ENCODE peak calls at places on chromosome 19, in ten cellular contexts. I is cardiac fibroblast, Q is IMR-90, S is fibroblast of mammary gland, O is upper lobe of right lung, E is foreskin fibroblast, M is prostate gland, A is ascending aorta, N is cardiac muscle cell, V is kidney epithelial cell. G is an unnamed sample.

GRCh38 chr19:46480409-46480808 is 9.0 kb upstream of the PNMA8A start:
- DNase-seq in I (peak), Q (peak), S (peak), O (no peak), E (peak), M (no peak), A (no peak), N (peak), V (no peak), G (peak)

GRCh38 chr19:18731562-18732008 is 48.1 kb downstream of the CRTC1 start:
- DNase-seq in I (peak), Q (peak), S (no peak), O (no peak), E (no peak), M (no peak), A (no peak), N (peak), V (no peak), G (no peak)

GRCh38 chr19:2247433-2248101 is 1.6 kb upstream of the AMH start:
- DNase-seq in I (no peak), Q (no peak), S (no peak), O (no peak), E (no peak), M (no peak), A (no peak), N (no peak), V (no peak), G (no peak)

GRCh38 chr19:39532233-39533002 is at the start of gene EID2B:
- DNase-seq in I (peak), Q (peak), S (peak), O (peak), E (peak), M (peak), A (peak), N (peak), V (peak), G (peak)

GRCh38 chr19:12880551-12881171 is 588 bp downstream of the DNASE2 start:
- DNase-seq in I (peak), Q (peak), S (no peak), O (peak), E (no peak), M (no peak), A (no peak), N (peak), V (no peak), G (no peak)

GRCh38 chr19:31530781-31531180 is 181.5 kb upstream of the TSHZ3 start:
- DNase-seq in I (no peak), Q (no peak), S (no peak), O (no peak), E (no peak), M (no peak), A (no peak), N (no peak), V (no peak), G (no peak)

GRCh38 chr19:38452430-38453366 is 19.2 kb downstream of the RYR1 start:
- DNase-seq in I (no peak), Q (no peak), S (no peak), O (no peak), E (no peak), M (no peak), A (no peak), N (no peak), V (no peak), G (no peak)

GRCh38 chr19:47444388-47444821 is 25.1 kb upstream of the MEIS3 start:
- DNase-seq in I (no peak), Q (no peak), S (no peak), O (no peak), E (no peak), M (no peak), A (no peak), N (no peak), V (no peak), G (no peak)

GRCh38 chr19:6425732-6426686 is 1.4 kb upstream of the KHSRP start:
- DNase-seq in I (no peak), Q (no peak), S (no peak), O (no peak), E (no peak), M (no peak), A (no peak), N (no peak), V (no peak), G (no peak)

GRCh38 chr19:31109626-31110025 is 239.6 kb downstream of the TSHZ3 start:
- DNase-seq in I (no peak), Q (no peak), S (no peak), O (no peak), E (no peak), M (no peak), A (no peak), N (no peak), V (no peak), G (no peak)

GRCh38 chr19:2034729-2035589 is 16.1 kb downstream of the MKNK2 start:
- DNase-seq in I (peak), Q (peak), S (peak), O (peak), E (no peak), M (no peak), A (no peak), N (peak), V (no peak), G (no peak)

GRCh38 chr19:29596885-29597525 is 9.1 kb upstream of the POP4 start:
- DNase-seq in I (peak), Q (peak), S (peak), O (no peak), E (peak), M (no peak), A (peak), N (peak), V (no peak), G (peak)

GRCh38 chr19:44640518-44640917 is 3.2 kb upstream of the PVR start:
- DNase-seq in I (peak), Q (peak), S (peak), O (no peak), E (peak), M (no peak), A (no peak), N (peak), V (no peak), G (peak)

GRCh38 chr19:15631817-15632216 is 8.9 kb upstream of the CYP4F3 start:
- DNase-seq in I (peak), Q (no peak), S (peak), O (no peak), E (no peak), M (no peak), A (no peak), N (peak), V (no peak), G (no peak)

GRCh38 chr19:13669780-13670355 is 94.5 kb upstream of the MRI1 start:
- DNase-seq in I (no peak), Q (no peak), S (no peak), O (no peak), E (no peak), M (no peak), A (no peak), N (no peak), V (no peak), G (no peak)

GRCh38 chr19:48152552-48152951 is 17.6 kb downstream of the LIG1 start:
- DNase-seq in I (peak), Q (peak), S (peak), O (no peak), E (peak), M (peak), A (peak), N (peak), V (no peak), G (peak)

GRCh38 chr19:41123716-41124244 is 9.5 kb downstream of the CYP2F1 start:
- DNase-seq in I (no peak), Q (no peak), S (no peak), O (no peak), E (no peak), M (no peak), A (no peak), N (peak), V (no peak), G (no peak)

GRCh38 chr19:43572172-43572588 is 3.1 kb downstream of the XRCC1 start:
- DNase-seq in I (no peak), Q (no peak), S (no peak), O (no peak), E (no peak), M (no peak), A (no peak), N (no peak), V (no peak), G (no peak)

GRCh38 chr19:13621413-13621812 is 115.1 kb upstream of the CACNA1A start:
- DNase-seq in I (peak), Q (peak), S (peak), O (no peak), E (peak), M (no peak), A (no peak), N (peak), V (peak), G (peak)

DNA sequence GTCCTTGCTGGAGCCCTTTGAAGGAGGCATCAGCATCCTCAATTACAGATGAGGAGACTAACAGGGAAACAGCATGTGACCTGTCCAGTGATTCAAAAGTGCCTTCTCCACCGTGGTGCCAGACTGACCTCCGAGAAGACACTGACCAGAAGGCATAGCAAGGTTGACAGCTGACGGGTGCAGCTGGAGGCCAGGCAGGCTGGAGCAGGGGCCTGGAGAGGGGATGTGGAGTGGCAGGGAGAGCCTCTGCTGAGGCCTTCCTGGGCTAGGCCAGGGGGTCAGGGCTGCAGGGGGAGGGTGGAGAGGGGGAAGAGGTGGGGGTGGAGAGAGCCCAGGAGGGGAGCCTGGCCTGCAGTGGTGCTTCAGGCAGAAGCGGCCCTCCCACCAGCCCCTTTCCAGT is 66.3 kb downstream of the KCTD15 start:
- DNase-seq in I (no peak), Q (no peak), S (no peak), O (no peak), E (no peak), M (no peak), A (no peak), N (no peak), V (no peak), G (no peak)
- H3K4me3 ChIP-seq in I (no peak), Q (no peak), S (no peak), O (no peak), E (no peak), M (no peak), A (no peak), N (no peak), V (no peak), G (no peak)

DNA sequence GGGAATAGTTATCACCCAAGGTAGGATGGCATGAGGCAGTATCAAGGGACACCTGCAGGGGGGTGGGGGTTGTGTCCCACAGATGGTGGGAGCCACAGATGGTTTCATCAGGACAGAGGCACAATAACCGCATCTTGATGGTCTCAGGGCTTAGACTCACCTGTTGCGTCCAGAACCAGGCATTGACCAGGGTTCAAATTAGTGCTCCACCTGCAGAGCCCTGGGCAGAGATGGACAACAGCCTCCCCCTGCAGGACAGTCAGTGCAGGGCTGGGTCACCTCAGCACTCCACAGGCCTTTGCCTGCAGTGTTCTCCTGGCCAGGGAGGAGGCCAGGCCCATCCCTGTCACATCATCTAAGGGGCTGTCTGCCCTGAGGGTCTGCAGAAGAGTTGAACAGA is 14.5 kb upstream of the CEACAM1 start:
- DNase-seq in I (no peak), Q (no peak), S (no peak), O (peak), E (no peak), M (no peak), A (no peak), N (no peak), V (no peak), G (no peak)
- TF ChIP-seq CTCF in I (no peak), Q (no peak), S (no peak), O (no peak), E (no peak), M (no peak), A (no peak), N (no peak), V (no peak), G (no peak)

DNA sequence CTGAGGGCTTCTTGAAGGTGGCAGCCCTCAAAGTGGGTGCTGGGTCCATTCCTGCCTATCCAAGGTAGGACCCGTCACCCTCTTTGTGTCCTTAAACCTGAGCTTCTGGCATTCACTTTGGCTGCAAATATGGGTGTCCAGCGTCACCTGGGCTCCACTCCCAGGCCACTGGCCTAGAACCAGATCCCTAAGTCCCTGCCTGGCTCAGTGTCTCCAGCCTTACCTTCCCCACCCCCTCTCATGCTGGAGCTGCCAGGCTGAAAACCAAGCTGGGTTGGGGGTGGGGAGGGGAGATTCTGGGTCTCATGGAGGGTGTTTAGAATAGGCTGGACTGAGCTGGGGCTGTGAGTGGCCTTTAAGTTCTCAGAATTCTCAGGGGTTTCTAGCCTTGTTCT is 12.4 kb downstream of the PDE4A start:
- DNase-seq in I (no peak), Q (no peak), S (no peak), O (no peak), E (no peak), M (no peak), A (no peak), N (no peak), V (no peak), G (no peak)
- H3K4me3 ChIP-seq in I (peak), Q (no peak), S (peak), O (peak), E (peak), M (peak), A (peak), N (no peak), V (no peak), G (no peak)

GRCh38 chr19:11205939-11206570 is 8.7 kb upstream of the KANK2 start:
- DNase-seq in I (no peak), Q (no peak), S (no peak), O (no peak), E (no peak), M (no peak), A (no peak), N (no peak), V (no peak), G (no peak)

GRCh38 chr19:11203194-11204075 is 6.1 kb upstream of the KANK2 start:
- DNase-seq in I (peak), Q (peak), S (peak), O (peak), E (peak), M (peak), A (peak), N (peak), V (no peak), G (peak)

GRCh38 chr19:11204943-11205349 is 7.6 kb upstream of the KANK2 start:
- DNase-seq in I (peak), Q (no peak), S (no peak), O (no peak), E (no peak), M (no peak), A (no peak), N (no peak), V (no peak), G (no peak)

GRCh38 chr19:11202488-11203193 is 5.3 kb upstream of the KANK2 start:
- DNase-seq in I (no peak), Q (no peak), S (no peak), O (no peak), E (no peak), M (no peak), A (no peak), N (no peak), V (no peak), G (no peak)

GRCh38 chr19:11204076-11204602 is 6.8 kb upstream of the KANK2 start:
- DNase-seq in I (no peak), Q (no peak), S (no peak), O (no peak), E (no peak), M (no peak), A (no peak), N (no peak), V (no peak), G (no peak)
- TF ChIP-seq CTCF in I (no peak), Q (no peak), S (no peak), O (peak), E (no peak), M (no peak), A (no peak), N (no peak), V (no peak), G (no peak)

DNA sequence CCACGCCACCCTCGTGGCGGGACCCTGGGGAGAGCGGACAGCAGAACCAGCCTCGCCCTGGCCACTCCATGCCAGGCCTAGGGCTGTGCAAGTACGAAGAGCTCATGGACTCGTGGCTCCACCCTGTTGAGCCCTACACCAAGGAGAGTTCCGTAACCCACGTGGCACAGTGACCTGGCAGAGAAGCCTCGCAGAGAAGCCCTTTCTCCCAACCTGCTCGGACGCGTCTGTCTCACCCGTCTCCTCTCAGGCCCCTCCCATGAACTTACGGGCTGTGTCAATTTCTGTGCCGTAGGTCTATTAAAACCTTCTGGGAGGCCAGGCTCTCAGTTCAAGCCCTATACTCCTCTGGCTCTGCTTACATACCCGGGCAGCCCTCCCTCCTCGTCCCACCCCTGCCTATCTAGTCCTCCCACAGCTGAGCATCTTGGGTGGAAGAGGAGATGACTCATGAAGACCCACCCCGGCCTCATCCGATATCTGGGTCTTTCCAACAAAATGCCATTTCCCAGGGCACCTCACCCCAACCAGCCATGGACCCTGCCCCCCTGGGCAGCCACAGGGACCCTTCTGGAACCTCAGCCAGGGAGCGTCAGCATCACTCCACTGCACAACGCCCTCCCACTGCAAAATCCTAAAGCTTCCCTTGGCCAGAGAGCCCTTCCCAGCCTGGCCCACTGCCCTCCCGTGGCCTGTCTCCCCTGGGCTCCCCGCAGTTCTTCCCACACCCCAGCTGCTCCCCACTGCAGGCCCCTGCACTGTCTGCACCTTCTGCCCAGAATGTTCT is 2.4 kb downstream of the UBXN6 start:
- DNase-seq in I (peak), Q (peak), S (peak), O (no peak), E (peak), M (peak), A (peak), N (peak), V (no peak), G (peak)
- H3K4me3 ChIP-seq in I (peak), Q (no peak), S (peak), O (no peak), E (peak), M (no peak), A (peak), N (no peak), V (peak), G (peak)

GRCh38 chr19:49338691-49339363 is 3.6 kb downstream of the CD37 start:
- DNase-seq in I (peak), Q (no peak), S (no peak), O (peak), E (no peak), M (peak), A (peak), N (peak), V (no peak), G (peak)
- TF ChIP-seq CTCF in I (no peak), Q (no peak), S (no peak), O (no peak), E (no peak), M (no peak), A (no peak), N (no peak), V (no peak), G (no peak)

GRCh38 chr19:3605770-3606169 is 905 bp downstream of the TBXA2R start:
- DNase-seq in I (no peak), Q (no peak), S (no peak), O (no peak), E (no peak), M (no peak), A (no peak), N (no peak), V (no peak), G (no peak)
- H3K4me3 ChIP-seq in I (peak), Q (peak), S (peak), O (peak), E (peak), M (peak), A (peak), N (no peak), V (no peak), G (peak)

DNA sequence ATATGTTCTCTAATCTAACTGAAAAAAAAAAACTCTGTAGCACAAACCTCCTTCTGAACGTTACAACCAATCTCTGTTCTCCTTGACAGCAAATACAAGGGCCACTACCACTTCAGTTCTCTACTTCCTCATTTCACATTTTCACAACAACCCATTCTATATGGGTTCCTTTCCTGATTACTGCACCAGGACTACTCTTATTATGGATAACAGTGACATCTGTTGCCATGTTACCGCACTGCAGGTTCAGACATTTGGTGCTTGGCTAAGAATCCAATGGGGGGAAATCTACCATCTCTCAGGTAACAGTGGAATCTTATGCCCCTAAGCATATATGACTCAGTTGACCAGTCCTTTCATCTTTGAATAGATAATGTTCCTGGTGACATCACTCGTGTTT is 11.6 kb upstream of the FPR3 start:
- DNase-seq in I (peak), Q (no peak), S (peak), O (no peak), E (no peak), M (no peak), A (no peak), N (peak), V (no peak), G (no peak)
- TF ChIP-seq CTCF in I (peak), Q (peak), S (peak), O (no peak), E (peak), M (no peak), A (no peak), N (peak), V (peak), G (peak)

DNA sequence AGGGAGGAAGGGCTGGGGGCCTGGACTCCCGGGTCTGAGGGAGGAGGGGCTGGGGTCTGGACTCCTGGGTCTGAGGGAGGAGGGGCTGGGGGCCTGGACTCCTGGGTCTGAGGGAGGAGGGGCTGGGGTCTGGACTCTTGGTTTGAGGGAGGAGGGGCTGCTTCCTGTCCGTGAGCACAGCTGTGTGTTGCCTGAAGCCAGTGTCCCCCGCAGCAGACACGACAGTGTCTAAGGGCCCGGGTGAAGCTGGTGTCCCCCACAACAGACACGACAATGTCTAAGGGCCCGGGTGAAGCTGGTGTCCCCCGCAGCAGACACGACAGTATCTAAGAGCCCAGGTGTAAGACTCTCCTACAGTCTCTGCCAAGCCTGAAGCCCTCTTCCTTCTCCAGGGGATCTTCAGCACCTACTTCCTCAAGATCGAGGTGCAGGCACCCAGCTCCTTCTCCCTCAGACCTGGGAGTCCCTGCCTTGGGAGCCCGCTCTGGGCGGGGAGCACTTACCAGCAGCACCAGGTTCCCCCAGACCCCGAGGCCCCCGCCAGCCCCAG is 346 bp downstream of the PTPRH start:
- DNase-seq in I (no peak), Q (no peak), S (no peak), O (no peak), E (no peak), M (no peak), A (no peak), N (no peak), V (no peak), G (no peak)
- H3K4me3 ChIP-seq in I (no peak), Q (no peak), S (no peak), O (no peak), E (no peak), M (no peak), A (no peak), N (no peak), V (no peak), G (no peak)